ENCODE peak calls at places on chromosomes 7 and 10, in six cellular contexts. O is IMR-90, K is trophoblast cell, M is mesenchymal stem cell, W is neuronal stem cell, N is H1. Q is an unnamed sample.
A peak's percentile ranks its signal among the peaks of the same experiment; 100 is the strongest.

GRCh38 chr10:8431511-8431910 is 377.0 kb downstream of the GATA3 start:
- DNase-seq in O (no peak), K (no peak), W (no peak), N (no peak), M (no peak), Q (no peak)

GRCh38 chr7:151494569-151495284 is 25.0 kb downstream of the RHEB start:
- DNase-seq in K (no peak), O (no peak), W (no peak), N (no peak), M (no peak), Q (no peak)

GRCh38 chr7:147419001-147419400 is 1171.6 kb upstream of the C7orf33 start:
- DNase-seq in O (peak; percentile 19), K (no peak), N (no peak), W (no peak), M (no peak), Q (no peak)

GRCh38 chr7:21113609-21114416 is 314.1 kb upstream of the SP4 start:
- DNase-seq in M (peak; percentile 4), O (no peak), W (no peak), K (peak; percentile 10), N (no peak), Q (no peak)

GRCh38 chr10:14185501-14186045 is 145.2 kb downstream of the FRMD4A start:
- DNase-seq in K (peak; percentile 91), O (peak; percentile 90), N (peak; percentile 80), W (peak; percentile 62), M (peak; percentile 92), Q (peak; percentile 93)

GRCh38 chr10:32141018-32141807 is 85.0 kb upstream of the KIF5B start:
- DNase-seq in M (peak; percentile 32), O (peak; percentile 33), K (no peak), N (no peak), W (no peak), Q (no peak)

GRCh38 chr10:77865585-77866324 is 60.8 kb downstream of the DLG5 start:
- DNase-seq in N (no peak), W (no peak), M (no peak), O (no peak), K (no peak), Q (peak; percentile 51)

GRCh38 chr10:128064615-128065580 is 61.3 kb downstream of the MKI67 start:
- DNase-seq in M (peak; percentile 93), K (peak; percentile 95), N (no peak), W (no peak), O (peak; percentile 49), Q (no peak)

GRCh38 chr10:29895436-29895835 is 163.9 kb downstream of the JCAD start:
- DNase-seq in W (peak; percentile 12), K (peak; percentile 85), O (peak; percentile 96), M (peak; percentile 87), N (peak; percentile 3), Q (peak; percentile 46)

GRCh38 chr7:98598846-98599615 is 18.1 kb upstream of the NPTX2 start:
- DNase-seq in K (no peak), N (no peak), W (no peak), M (no peak), O (no peak), Q (no peak)

GRCh38 chr7:42104694-42105093 is 132.3 kb downstream of the GLI3 start:
- DNase-seq in W (no peak), O (no peak), N (no peak), M (no peak), K (no peak), Q (no peak)

GRCh38 chr7:98409843-98410242 is 9.0 kb upstream of the BAIAP2L1 start:
- DNase-seq in W (no peak), K (no peak), N (no peak), O (no peak), M (no peak), Q (no peak)

GRCh38 chr10:67665491-67665890 is 30.5 kb downstream of the CTNNA3 start:
- DNase-seq in K (no peak), M (no peak), W (no peak), O (no peak), N (no peak), Q (no peak)

DNA sequence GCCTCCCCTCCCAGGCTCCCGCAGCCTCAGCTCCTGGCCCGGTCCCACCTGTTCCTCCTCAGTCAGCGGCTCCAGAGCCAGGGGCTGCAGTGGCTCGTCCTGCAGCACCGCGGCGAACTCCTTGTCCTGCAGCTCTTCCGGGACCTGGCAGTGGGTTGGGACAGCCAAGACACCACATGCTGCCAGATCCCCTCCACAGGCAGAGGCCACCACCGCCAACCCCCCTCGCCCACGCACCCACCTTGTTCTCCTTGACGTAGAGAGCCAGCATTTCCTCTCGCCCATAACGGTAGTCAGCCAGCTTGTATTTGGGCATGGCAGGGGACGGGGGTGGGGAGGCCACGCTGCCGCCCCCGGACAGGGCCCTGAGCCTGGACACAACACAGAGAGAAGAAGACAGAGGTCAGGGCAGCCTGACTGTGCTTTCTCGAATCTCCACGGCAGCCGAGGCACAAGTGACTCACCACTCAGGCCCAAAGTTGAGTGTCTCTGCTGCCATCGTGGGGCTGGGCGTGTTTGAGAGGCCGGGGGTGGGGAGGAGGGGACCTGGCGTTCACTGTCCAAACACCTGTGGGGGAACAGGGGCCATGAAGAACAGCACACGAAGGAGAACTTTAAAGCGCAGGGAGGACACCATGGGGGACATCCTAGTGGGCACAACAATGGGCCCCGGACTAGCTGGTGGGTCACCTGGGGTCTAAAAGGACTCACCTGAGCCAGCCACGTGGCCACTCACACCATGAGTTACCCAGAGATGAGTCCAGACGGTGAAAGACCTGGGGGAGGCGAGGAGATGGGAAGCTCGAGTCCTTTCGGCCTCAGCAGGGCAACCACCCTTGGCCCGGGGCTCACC is 6.1 kb downstream of the GIGYF1 start:
- DNase-seq in K (no peak), M (no peak), W (no peak), O (peak; percentile 46), N (no peak), Q (no peak)
- H4K91ac ChIP-seq in K (no peak overlapping the region), M (no peak overlapping the region), W (no peak overlapping the region), O (no peak overlapping the region), N (no peak overlapping the region), Q (no peak overlapping the region)

DNA sequence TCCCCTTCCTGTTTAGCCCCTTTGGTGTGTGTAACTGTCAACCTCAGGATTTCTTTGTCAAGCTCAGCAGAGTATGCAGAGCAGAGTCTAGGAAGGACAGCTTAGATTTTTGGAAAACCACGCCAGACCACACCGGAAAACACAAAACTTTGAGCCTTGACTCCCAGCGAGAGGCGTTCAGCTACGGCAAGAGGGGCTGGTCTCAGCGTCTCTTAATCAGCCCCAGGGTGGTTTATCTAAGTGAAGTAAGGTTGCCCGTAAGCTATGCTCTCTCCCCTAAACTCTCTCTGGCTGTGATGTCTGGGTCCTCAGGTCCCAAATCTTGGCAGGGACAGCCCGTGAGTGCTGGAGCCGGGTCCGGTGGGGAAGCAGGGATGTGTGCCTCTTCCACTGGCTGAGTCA is 230.9 kb downstream of the KLF6 start:
- DNase-seq in W (no peak), K (peak; percentile 8), O (no peak), N (no peak), M (no peak), Q (no peak)
- H3K9ac ChIP-seq in W (no peak overlapping the region), K (no peak overlapping the region), O (no peak overlapping the region), N (no peak overlapping the region), M (peak overlapping the region; percentile 37), Q (no peak overlapping the region)

DNA sequence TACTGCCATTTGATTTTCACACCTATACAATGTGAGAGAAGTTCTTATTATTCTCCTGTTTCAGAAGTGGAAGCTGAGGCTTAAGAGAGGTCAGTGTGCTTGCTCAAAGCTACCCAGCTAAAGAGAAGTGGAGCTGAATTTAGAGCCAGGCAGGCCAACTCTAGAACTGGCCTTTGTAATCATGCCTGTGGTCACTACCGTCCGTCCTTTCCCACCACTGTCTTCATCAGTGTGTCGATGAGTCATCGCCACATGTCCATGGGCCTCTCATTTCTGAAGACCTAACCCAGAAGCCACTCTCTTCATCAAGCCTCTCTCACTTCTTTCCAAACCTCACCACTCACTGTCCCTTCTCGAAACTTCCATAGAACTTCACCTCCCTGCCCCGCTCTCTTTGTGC is 237.8 kb downstream of the KIAA1217 start:
- DNase-seq in K (peak; percentile 12), W (no peak), N (no peak), M (peak; percentile 98), O (peak; percentile 98), Q (no peak)
- H4K91ac ChIP-seq in K (no peak overlapping the region), W (no peak overlapping the region), N (no peak overlapping the region), M (no peak overlapping the region), O (peak overlapping the region; percentile 43), Q (no peak overlapping the region)

GRCh38 chr7:130401531-130401930 is 21.2 kb downstream of the CPA1 start:
- DNase-seq in W (no peak), K (peak; percentile 21), M (no peak), N (no peak), O (no peak), Q (no peak)

GRCh38 chr7:130398751-130399150 is 18.5 kb downstream of the CPA1 start:
- DNase-seq in O (no peak), M (no peak), K (no peak), N (no peak), W (no peak), Q (no peak)

GRCh38 chr7:130400120-130400572 is 19.9 kb downstream of the CPA1 start:
- DNase-seq in N (no peak), K (peak; percentile 96), M (no peak), O (peak; percentile 58), W (no peak), Q (no peak)

GRCh38 chr7:130397472-130397871 is 17.2 kb downstream of the CPA1 start:
- DNase-seq in K (no peak), W (no peak), N (no peak), O (no peak), M (no peak), Q (no peak)

GRCh38 chr7:130401101-130401500 is 20.8 kb downstream of the CPA1 start:
- DNase-seq in N (no peak), O (no peak), W (no peak), M (no peak), K (no peak), Q (no peak)
- H3K9ac ChIP-seq in N (no peak overlapping the region), O (no peak overlapping the region), W (no peak overlapping the region), M (peak overlapping the region; percentile 69), K (no peak overlapping the region), Q (no peak overlapping the region)

DNA sequence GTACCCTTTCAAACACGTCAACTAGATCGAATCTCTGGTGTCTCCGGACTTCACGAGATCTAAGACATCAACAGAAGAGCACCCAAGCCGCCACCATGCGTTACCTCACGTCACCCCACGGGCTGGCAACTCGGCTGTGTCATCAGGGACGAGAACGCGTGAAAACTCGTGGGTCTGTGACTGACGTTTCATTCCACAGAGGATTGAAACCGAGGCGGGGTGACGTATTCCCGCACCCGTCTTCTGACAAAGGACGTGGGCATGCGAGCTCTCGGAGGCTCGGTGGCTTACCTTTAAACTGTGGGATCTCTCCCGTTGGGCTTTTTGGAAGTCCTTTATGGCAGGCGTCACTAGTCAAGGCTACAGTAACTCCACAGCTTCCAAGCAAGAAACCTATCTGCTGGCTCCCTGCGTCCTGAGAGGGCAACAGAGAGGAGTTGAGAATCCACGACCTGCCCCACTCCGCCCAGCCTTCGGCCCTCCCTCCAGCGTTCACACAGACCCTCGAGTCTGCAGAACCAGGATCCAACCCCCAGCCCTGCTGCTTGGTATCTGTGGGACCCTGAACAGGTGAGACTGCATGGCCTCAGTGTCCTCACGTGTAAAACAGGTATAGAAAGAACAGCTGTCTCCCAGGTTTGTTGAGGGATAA is 255.3 kb downstream of the ZMYND11 start:
- DNase-seq in O (no peak), M (no peak), K (no peak), N (no peak), W (no peak), Q (no peak)
- H4K91ac ChIP-seq in O (no peak overlapping the region), M (no peak overlapping the region), K (no peak overlapping the region), N (no peak overlapping the region), W (no peak overlapping the region), Q (no peak overlapping the region)

GRCh38 chr7:30656611-30657010 is 25.6 kb downstream of the CRHR2 start:
- DNase-seq in W (no peak), K (no peak), N (no peak), O (no peak), M (no peak), Q (no peak)
- H3K9ac ChIP-seq in W (no peak overlapping the region), K (no peak overlapping the region), N (no peak overlapping the region), O (no peak overlapping the region), M (no peak overlapping the region), Q (no peak overlapping the region)

Q was measured in H9.